ENCODE peak calls at places on chromosomes 11 and 22, in six cellular contexts. One of them, this sample, is unnamed.

GRCh38 chr11:87628161-87628560 is 547.1 kb downstream of the RAB38 start:
- DNase-seq in left lung: no peak
- DNase-seq in tibial nerve: no peak
- DNase-seq in colonic mucosa: no peak
- DNase-seq in tibial artery: no peak
- DNase-seq in stomach: no peak
- DNase-seq in this sample: no peak

GRCh38 chr11:17588166-17588565 is 41.1 kb downstream of the OTOG start:
- DNase-seq in tibial artery: no peak
- DNase-seq in left lung: no peak
- DNase-seq in tibial nerve: peak; percentile 4
- DNase-seq in colonic mucosa: no peak
- DNase-seq in stomach: no peak
- DNase-seq in this sample: no peak

GRCh38 chr11:76601712-76602111 is 68.8 kb downstream of the LRRC32 start:
- DNase-seq in tibial nerve: no peak
- DNase-seq in left lung: no peak
- DNase-seq in tibial artery: no peak
- DNase-seq in stomach: no peak
- DNase-seq in colonic mucosa: peak; percentile 23
- DNase-seq in this sample: no peak

GRCh38 chr22:36419912-36420882 is 32.4 kb upstream of the MYH9 start:
- DNase-seq in colonic mucosa: no peak
- DNase-seq in stomach: no peak
- DNase-seq in tibial nerve: peak; percentile 32
- DNase-seq in tibial artery: no peak
- DNase-seq in left lung: no peak
- DNase-seq in this sample: no peak

GRCh38 chr11:62508336-62509058 is 38.1 kb downstream of the AHNAK start:
- DNase-seq in left lung: peak; percentile 79
- DNase-seq in tibial artery: peak; percentile 92
- DNase-seq in tibial nerve: peak; percentile 73
- DNase-seq in colonic mucosa: peak; percentile 78
- DNase-seq in stomach: peak; percentile 78
- DNase-seq in this sample: no peak

GRCh38 chr11:122804161-122804560 is 34.1 kb upstream of the CRTAM start:
- DNase-seq in left lung: no peak
- DNase-seq in tibial artery: no peak
- DNase-seq in colonic mucosa: no peak
- DNase-seq in tibial nerve: no peak
- DNase-seq in stomach: no peak
- DNase-seq in this sample: peak; percentile 81

GRCh38 chr22:48719978-48720661 is 1107.6 kb downstream of the BRD1 start:
- DNase-seq in colonic mucosa: no peak
- DNase-seq in tibial artery: peak; percentile 28
- DNase-seq in stomach: no peak
- DNase-seq in left lung: no peak
- DNase-seq in tibial nerve: no peak
- DNase-seq in this sample: no peak

GRCh38 chr11:78000193-78000592 is 5.7 kb upstream of the INTS4 start:
- DNase-seq in tibial nerve: no peak
- DNase-seq in tibial artery: no peak
- DNase-seq in colonic mucosa: peak; percentile 33
- DNase-seq in stomach: peak; percentile 46
- DNase-seq in left lung: no peak
- DNase-seq in this sample: peak; percentile 51

GRCh38 chr11:110026823-110027626 is 66.2 kb upstream of the ZC3H12C start:
- DNase-seq in colonic mucosa: no peak
- DNase-seq in stomach: no peak
- DNase-seq in tibial artery: no peak
- DNase-seq in tibial nerve: no peak
- DNase-seq in left lung: peak; percentile 38
- DNase-seq in this sample: no peak

GRCh38 chr22:26529345-26529744 is 17.1 kb upstream of the TFIP11 start:
- DNase-seq in left lung: peak; percentile 58
- DNase-seq in colonic mucosa: no peak
- DNase-seq in tibial artery: no peak
- DNase-seq in tibial nerve: no peak
- DNase-seq in stomach: no peak
- DNase-seq in this sample: peak; percentile 26

GRCh38 chr11:116294630-116295029 is 478.2 kb downstream of the BUD13 start:
- DNase-seq in tibial nerve: no peak
- DNase-seq in stomach: no peak
- DNase-seq in colonic mucosa: no peak
- DNase-seq in left lung: no peak
- DNase-seq in tibial artery: no peak
- DNase-seq in this sample: no peak

GRCh38 chr11:128437137-128437536 is 150.2 kb downstream of the ETS1 start:
- DNase-seq in colonic mucosa: no peak
- DNase-seq in left lung: no peak
- DNase-seq in stomach: no peak
- DNase-seq in tibial nerve: no peak
- DNase-seq in tibial artery: no peak
- DNase-seq in this sample: no peak

GRCh38 chr22:49724030-49724892 is 103.4 kb downstream of the BRD1 start:
- DNase-seq in tibial artery: peak; percentile 49
- DNase-seq in colonic mucosa: no peak
- DNase-seq in left lung: no peak
- DNase-seq in tibial nerve: no peak
- DNase-seq in stomach: no peak
- DNase-seq in this sample: no peak
- H3K27ac ChIP-seq in tibial artery: no peak overlapping the region
- H3K27ac ChIP-seq in colonic mucosa: no peak overlapping the region
- H3K27ac ChIP-seq in left lung: peak overlapping the region; percentile 6
- H3K27ac ChIP-seq in tibial nerve: no peak overlapping the region
- H3K27ac ChIP-seq in stomach: no peak overlapping the region
- H3K27ac ChIP-seq in this sample: no peak overlapping the region

DNA sequence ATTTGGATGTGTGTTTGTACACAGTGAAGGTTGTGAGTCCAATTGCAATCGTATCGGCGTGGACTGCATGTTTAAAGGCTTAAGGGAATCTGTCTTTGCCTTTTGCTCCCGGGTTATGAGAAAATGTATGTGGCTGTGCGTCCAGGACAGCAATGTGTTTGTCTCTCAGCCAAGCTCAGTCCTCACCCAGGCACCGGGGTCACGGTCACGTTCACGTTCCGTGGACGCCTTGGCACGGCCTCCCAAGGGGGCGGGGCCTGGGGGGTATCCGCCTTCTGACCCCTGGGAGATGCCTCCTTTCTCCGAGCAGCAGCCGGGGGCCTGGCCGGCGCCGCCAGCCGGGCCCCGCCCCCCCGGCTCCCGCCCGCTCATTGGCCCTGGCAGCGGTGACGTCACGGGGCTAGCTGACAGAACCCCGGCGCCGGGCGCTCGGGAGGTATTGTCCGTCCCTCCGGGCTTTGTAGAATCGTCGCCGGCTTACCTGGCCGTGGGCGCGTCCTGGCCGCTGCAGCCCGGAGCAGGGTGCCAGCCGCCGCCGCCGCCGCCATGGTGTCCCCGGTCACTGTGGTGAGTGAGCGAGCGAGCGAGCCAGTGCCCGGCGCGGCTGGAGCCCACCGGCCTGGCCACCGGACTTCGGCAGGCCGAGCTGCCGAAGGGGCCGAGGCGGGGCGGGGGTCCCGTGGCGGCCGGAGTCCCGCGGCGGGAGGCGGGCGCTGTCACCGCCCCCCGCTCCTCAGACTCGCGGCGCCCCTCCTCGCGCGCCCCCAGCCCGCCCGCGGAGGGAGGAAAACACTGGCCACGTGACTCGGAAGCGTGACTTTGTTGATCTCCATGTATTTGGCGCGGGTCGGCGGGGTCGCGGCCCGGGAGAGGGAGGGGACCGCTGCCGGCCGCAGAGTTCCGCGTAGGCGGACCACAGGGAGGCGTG is at the start of gene TMEM86A:
- DNase-seq in stomach: peak; percentile 97
- DNase-seq in left lung: peak; percentile 94
- DNase-seq in tibial nerve: peak; percentile 93
- DNase-seq in colonic mucosa: peak; percentile 94
- DNase-seq in tibial artery: peak; percentile 96
- DNase-seq in this sample: peak; percentile 88
- TF ChIP-seq CTCF in stomach: no peak
- TF ChIP-seq CTCF in left lung: no peak
- TF ChIP-seq CTCF in tibial nerve: no peak
- TF ChIP-seq CTCF in colonic mucosa: no peak
- TF ChIP-seq CTCF in tibial artery: no peak
- TF ChIP-seq CTCF in this sample: no peak

GRCh38 chr22:31262369-31263133 is 29.7 kb downstream of the PIK3IP1 start:
- DNase-seq in colonic mucosa: no peak
- DNase-seq in stomach: no peak
- DNase-seq in tibial artery: peak; percentile 47
- DNase-seq in tibial nerve: no peak
- DNase-seq in left lung: no peak
- DNase-seq in this sample: no peak
- H3K27ac ChIP-seq in colonic mucosa: no peak overlapping the region
- H3K27ac ChIP-seq in stomach: no peak overlapping the region
- H3K27ac ChIP-seq in tibial artery: no peak overlapping the region
- H3K27ac ChIP-seq in tibial nerve: no peak overlapping the region
- H3K27ac ChIP-seq in left lung: no peak overlapping the region
- H3K27ac ChIP-seq in this sample: peak overlapping the region; percentile 22

GRCh38 chr11:43921561-43922294 is 20.7 kb upstream of the C11orf96 start:
- DNase-seq in tibial artery: no peak
- DNase-seq in stomach: no peak
- DNase-seq in left lung: no peak
- DNase-seq in colonic mucosa: no peak
- DNase-seq in tibial nerve: no peak
- DNase-seq in this sample: no peak

GRCh38 chr11:43919852-43920597 is 22.4 kb upstream of the C11orf96 start:
- DNase-seq in stomach: no peak
- DNase-seq in colonic mucosa: no peak
- DNase-seq in left lung: no peak
- DNase-seq in tibial artery: peak; percentile 84
- DNase-seq in tibial nerve: no peak
- DNase-seq in this sample: no peak

GRCh38 chr11:43922295-43922648 is 20.2 kb upstream of the C11orf96 start:
- DNase-seq in stomach: no peak
- DNase-seq in colonic mucosa: no peak
- DNase-seq in tibial artery: no peak
- DNase-seq in tibial nerve: no peak
- DNase-seq in left lung: no peak
- DNase-seq in this sample: no peak

GRCh38 chr11:43922974-43923326 is 19.5 kb upstream of the C11orf96 start:
- DNase-seq in left lung: no peak
- DNase-seq in colonic mucosa: no peak
- DNase-seq in stomach: no peak
- DNase-seq in tibial artery: peak; percentile 76
- DNase-seq in tibial nerve: no peak
- DNase-seq in this sample: no peak

GRCh38 chr11:43920598-43921419 is 21.6 kb upstream of the C11orf96 start:
- DNase-seq in tibial nerve: peak; percentile 61
- DNase-seq in stomach: peak; percentile 46
- DNase-seq in left lung: no peak
- DNase-seq in colonic mucosa: no peak
- DNase-seq in tibial artery: peak; percentile 93
- DNase-seq in this sample: peak; percentile 96
- TF ChIP-seq CTCF in tibial nerve: no peak
- TF ChIP-seq CTCF in stomach: no peak
- TF ChIP-seq CTCF in left lung: no peak
- TF ChIP-seq CTCF in colonic mucosa: no peak
- TF ChIP-seq CTCF in tibial artery: no peak
- TF ChIP-seq CTCF in this sample: no peak

GRCh38 chr11:3155216-3155615 is 9.9 kb downstream of the OSBPL5 start:
- DNase-seq in left lung: no peak
- DNase-seq in tibial artery: peak; percentile 65
- DNase-seq in colonic mucosa: no peak
- DNase-seq in stomach: no peak
- DNase-seq in tibial nerve: no peak
- DNase-seq in this sample: no peak
- H3K27ac ChIP-seq in left lung: peak overlapping the region; percentile 73
- H3K27ac ChIP-seq in tibial artery: peak overlapping the region; percentile 93
- H3K27ac ChIP-seq in colonic mucosa: no peak overlapping the region
- H3K27ac ChIP-seq in stomach: no peak overlapping the region
- H3K27ac ChIP-seq in tibial nerve: peak overlapping the region; percentile 60
- H3K27ac ChIP-seq in this sample: peak overlapping the region; percentile 25

GRCh38 chr22:46537221-46537945 is at the start of gene CELSR1:
- DNase-seq in tibial nerve: no peak
- DNase-seq in tibial artery: no peak
- DNase-seq in left lung: peak; percentile 80
- DNase-seq in stomach: peak; percentile 73
- DNase-seq in colonic mucosa: peak; percentile 72
- DNase-seq in this sample: no peak

GRCh38 chr22:46538816-46539163 is 1.4 kb upstream of the CELSR1 start:
- DNase-seq in tibial artery: no peak
- DNase-seq in stomach: no peak
- DNase-seq in left lung: peak; percentile 62
- DNase-seq in colonic mucosa: no peak
- DNase-seq in tibial nerve: no peak
- DNase-seq in this sample: no peak

GRCh38 chr22:46539169-46539568 is 1.7 kb upstream of the CELSR1 start:
- DNase-seq in stomach: no peak
- DNase-seq in colonic mucosa: peak; percentile 53
- DNase-seq in left lung: peak; percentile 67
- DNase-seq in tibial nerve: no peak
- DNase-seq in tibial artery: no peak
- DNase-seq in this sample: no peak

GRCh38 chr22:46536559-46537220 is 730 bp downstream of the CELSR1 start:
- DNase-seq in tibial artery: no peak
- DNase-seq in left lung: no peak
- DNase-seq in colonic mucosa: no peak
- DNase-seq in stomach: no peak
- DNase-seq in tibial nerve: no peak
- DNase-seq in this sample: no peak

GRCh38 chr22:46537946-46538815 is 761 bp upstream of the CELSR1 start:
- DNase-seq in tibial nerve: no peak
- DNase-seq in left lung: no peak
- DNase-seq in colonic mucosa: no peak
- DNase-seq in stomach: no peak
- DNase-seq in tibial artery: no peak
- DNase-seq in this sample: no peak
- TF ChIP-seq CTCF in tibial nerve: no peak
- TF ChIP-seq CTCF in left lung: no peak
- TF ChIP-seq CTCF in colonic mucosa: no peak
- TF ChIP-seq CTCF in stomach: no peak
- TF ChIP-seq CTCF in tibial artery: no peak
- TF ChIP-seq CTCF in this sample: peak; percentile 17

DNA sequence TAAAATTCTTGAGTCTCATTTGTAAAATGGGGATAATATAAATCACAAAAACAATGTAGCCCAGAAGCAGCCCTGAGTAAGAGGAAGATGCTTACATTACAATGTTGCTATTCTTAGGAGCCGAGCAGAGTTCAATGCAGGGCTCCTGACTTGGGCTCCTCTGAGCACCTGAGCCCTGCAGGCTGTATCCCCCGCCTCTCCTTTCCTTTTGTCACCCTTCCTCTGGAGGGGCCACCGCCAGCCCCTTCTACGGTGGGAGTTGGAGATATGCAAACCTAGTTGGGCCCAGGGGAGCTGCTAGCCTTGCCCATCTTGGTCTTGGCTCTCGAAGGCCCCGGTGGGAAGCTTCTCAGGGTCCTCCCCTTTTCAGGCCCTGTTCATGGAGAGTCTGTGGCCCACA is 8.3 kb upstream of the CSNK1E start:
- DNase-seq in left lung: no peak
- DNase-seq in tibial artery: no peak
- DNase-seq in colonic mucosa: no peak
- DNase-seq in stomach: no peak
- DNase-seq in tibial nerve: no peak
- DNase-seq in this sample: no peak
- H3K27ac ChIP-seq in left lung: no peak overlapping the region
- H3K27ac ChIP-seq in tibial artery: no peak overlapping the region
- H3K27ac ChIP-seq in colonic mucosa: no peak overlapping the region
- H3K27ac ChIP-seq in stomach: no peak overlapping the region
- H3K27ac ChIP-seq in tibial nerve: no peak overlapping the region
- H3K27ac ChIP-seq in this sample: peak overlapping the region; percentile 93

This sample was measured in RWPE1.